ENCODE peak calls at places on chromosome 4, in four cellular contexts. J is HepG2, G is H1, K is K562. D is an unnamed sample.

GRCh38 chr4:139633661-139634060 is 32.0 kb upstream of the MGST2 start:
- DNase-seq in G (peak), J (peak), K (peak), D (no peak)

GRCh38 chr4:109803924-109804571 is 2.2 kb upstream of the CFI start:
- DNase-seq in K (peak), J (peak), G (no peak), D (peak)

GRCh38 chr4:122827899-122828601 is 1.4 kb downstream of the FGF2 start:
- DNase-seq in K (peak), J (peak), G (peak), D (no peak)

GRCh38 chr4:1778642-1779392 is 14.3 kb upstream of the FGFR3 start:
- DNase-seq in K (no peak), J (no peak), G (no peak), D (no peak)

GRCh38 chr4:172997851-172998250 is 170.8 kb upstream of the GALNT7 start:
- DNase-seq in J (no peak), K (no peak), G (no peak), D (no peak)

GRCh38 chr4:63090641-63091040 is 1318.6 kb downstream of the TECRL start:
- DNase-seq in K (no peak), G (no peak), J (no peak), D (no peak)

GRCh38 chr4:84708406-84709135 is 125.6 kb downstream of the CDS1 start:
- DNase-seq in G (no peak), K (no peak), J (no peak), D (no peak)

GRCh38 chr4:168514249-168514852 is 17.5 kb downstream of the PALLD start:
- DNase-seq in G (no peak), K (no peak), J (peak), D (no peak)

GRCh38 chr4:75490155-75490554 is 24.0 kb downstream of the RCHY1 start:
- DNase-seq in J (no peak), G (no peak), K (no peak), D (no peak)

GRCh38 chr4:153257151-153257620 is 52.9 kb downstream of the TRIM2 start:
- DNase-seq in G (peak), K (no peak), J (no peak), D (no peak)

GRCh38 chr4:163048447-163048846 is 118.2 kb downstream of the NAF1 start:
- DNase-seq in G (no peak), K (peak), J (peak), D (peak)

GRCh38 chr4:145507636-145508035 is 26.0 kb downstream of the SMAD1 start:
- DNase-seq in J (peak), K (no peak), G (no peak), D (no peak)

GRCh38 chr4:183140911-183141320 is 41.9 kb downstream of the WWC2 start:
- DNase-seq in J (no peak), K (no peak), G (no peak), D (no peak)

GRCh38 chr4:2127609-2128300 is 68.6 kb downstream of the NAT8L start:
- DNase-seq in G (no peak), K (no peak), J (no peak), D (no peak)

GRCh38 chr4:119728692-119729593 is 100.3 kb upstream of the PDE5A start:
- DNase-seq in G (no peak), J (no peak), K (no peak), D (no peak)

GRCh38 chr4:78296261-78296660 is 239.1 kb downstream of the FRAS1 start:
- DNase-seq in J (no peak), G (no peak), K (no peak), D (no peak)

GRCh38 chr4:88672987-88673386 is 24.6 kb downstream of the NAP1L5 start:
- DNase-seq in G (peak), J (peak), K (peak), D (no peak)

GRCh38 chr4:150366487-150366999 is 215.4 kb upstream of the MAB21L2 start:
- DNase-seq in G (peak), K (no peak), J (no peak), D (no peak)

GRCh38 chr4:53646792-53647191 is 55.5 kb upstream of the LNX1 start:
- DNase-seq in G (no peak), K (no peak), J (no peak), D (no peak)

GRCh38 chr4:108762559-108763225 is at the start of gene ETNPPL:
- DNase-seq in K (no peak), G (peak), J (peak), D (no peak)

GRCh38 chr4:120517966-120518365 is 404.6 kb downstream of the PRDM5 start:
- DNase-seq in K (no peak), J (peak), G (no peak), D (peak)

GRCh38 chr4:115323106-115323684 is 209.8 kb upstream of the NDST4 start:
- DNase-seq in G (no peak), J (no peak), K (no peak), D (no peak)

GRCh38 chr4:67762091-67762490 is 7.9 kb upstream of the GNRHR start:
- DNase-seq in G (no peak), J (no peak), K (no peak), D (no peak)

GRCh38 chr4:79700356-79700755 is 292.3 kb upstream of the GK2 start:
- DNase-seq in J (no peak), K (no peak), G (no peak), D (no peak)

GRCh38 chr4:19831644-19832285 is 419.9 kb upstream of the SLIT2 start:
- DNase-seq in J (no peak), G (no peak), K (no peak), D (no peak)

GRCh38 chr4:142817442-142817841 is 28.7 kb downstream of the INPP4B start:
- DNase-seq in G (no peak), J (no peak), K (no peak), D (peak)

DNA sequence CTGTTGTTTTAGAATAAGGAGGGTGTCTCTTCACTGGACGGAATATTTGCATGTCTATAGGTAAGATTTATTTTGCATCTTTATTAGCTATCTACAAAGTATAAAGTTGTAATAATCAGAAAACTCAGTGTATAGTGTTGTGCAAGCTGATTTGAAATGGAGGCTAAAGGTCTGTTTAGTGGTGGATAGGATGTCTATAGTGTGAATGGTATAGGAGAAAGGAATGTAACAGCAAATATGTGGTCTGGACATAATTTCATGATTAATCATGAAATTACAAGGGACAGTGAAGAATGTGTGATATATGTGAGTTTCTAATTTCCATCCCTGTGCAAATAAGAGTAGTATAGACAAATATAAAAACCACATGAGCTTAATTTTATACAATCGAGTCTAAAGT is 79.3 kb upstream of the CAMK2D start:
- DNase-seq in K (no peak), J (no peak), G (no peak), D (no peak)
- TF ChIP-seq FOSL1 in K (no peak), J (no peak), G (no peak), D (no peak)

GRCh38 chr4:52273885-52274284 is 222.8 kb downstream of the SPATA18 start:
- DNase-seq in J (no peak), K (no peak), G (no peak), D (no peak)
- TF ChIP-seq SIN3A in J (no peak), K (no peak), G (no peak), D (no peak)

GRCh38 chr4:30720656-30721352 is 635 bp downstream of the PCDH7 start:
- DNase-seq in G (peak), J (no peak), K (no peak), D (no peak)
- TF ChIP-seq FOSL1 in G (no peak), J (no peak), K (no peak), D (no peak)

GRCh38 chr4:171966356-171966755 is 153.2 kb downstream of the GALNTL6 start:
- DNase-seq in J (no peak), K (no peak), G (no peak), D (no peak)
- TF ChIP-seq SIN3A in J (no peak), K (no peak), G (no peak), D (no peak)

GRCh38 chr4:174222266-174222872 is 61.1 kb downstream of the FBXO8 start:
- DNase-seq in G (no peak), K (peak), J (peak), D (peak)
- TF ChIP-seq FOSL1 in G (no peak), K (no peak), J (no peak), D (no peak)

GRCh38 chr4:157984285-157984911 is 188.4 kb downstream of the GASK1B start:
- DNase-seq in K (no peak), J (no peak), G (no peak), D (no peak)
- TF ChIP-seq SIN3A in K (no peak), J (no peak), G (no peak), D (no peak)